ENCODE peak calls at places on chromosomes 16 and 17, in four cellular contexts. N is cardiac fibroblast; U is CD8-positive, alpha-beta T cell; G is lung. L is an unnamed sample.

GRCh38 chr16:83925957-83926725 is 26.9 kb upstream of the OSGIN1 start:
- DNase-seq in N (no peak), G (no peak), U (no peak), L (no peak)

GRCh38 chr17:82787081-82787848 is 35.4 kb downstream of the TBCD start:
- DNase-seq in G (no peak), U (no peak), N (no peak), L (no peak)

GRCh38 chr16:17724242-17724898 is 253.6 kb upstream of the XYLT1 start:
- DNase-seq in G (no peak), U (no peak), N (peak; percentile 2), L (no peak)

GRCh38 chr17:35189291-35189690 is 4.9 kb downstream of the SLC35G3 start:
- DNase-seq in G (no peak), N (peak; percentile 32), U (no peak), L (no peak)

GRCh38 chr16:23317751-23318150 is 15.6 kb downstream of the SCNN1B start:
- DNase-seq in G (no peak), U (no peak), N (no peak), L (no peak)

GRCh38 chr17:72822358-72823023 is 270.0 kb downstream of the SLC39A11 start:
- DNase-seq in N (no peak), U (no peak), G (no peak), L (no peak)

GRCh38 chr16:66539628-66540469 is 10.1 kb downstream of the TK2 start:
- DNase-seq in N (no peak), U (no peak), G (no peak), L (no peak)

GRCh38 chr17:10210151-10210574 is 11.8 kb upstream of the GAS7 start:
- DNase-seq in G (no peak), N (peak; percentile 86), U (no peak), L (no peak)

GRCh38 chr16:13112639-13113038 is 211.2 kb downstream of the SHISA9 start:
- DNase-seq in U (no peak), G (no peak), N (no peak), L (no peak)

GRCh38 chr17:9021985-9022552 is 759 bp downstream of the NTN1 start:
- DNase-seq in G (no peak), N (peak; percentile 26), U (no peak), L (no peak)

GRCh38 chr16:56637814-56638750 is at the start of gene MT1A:
- DNase-seq in N (peak; percentile 62), G (peak; percentile 78), U (no peak), L (no peak)

GRCh38 chr17:19703106-19703775 is 13.1 kb downstream of the SLC47A2 start:
- DNase-seq in N (peak; percentile 16), G (peak; percentile 64), U (no peak), L (no peak)

GRCh38 chr17:30519707-30520106 is 42.5 kb downstream of the GOSR1 start:
- DNase-seq in U (no peak), G (no peak), N (peak; percentile 94), L (no peak)

GRCh38 chr16:25692307-25692706 is 548 bp downstream of the HS3ST4 start:
- DNase-seq in U (no peak), N (no peak), G (no peak), L (no peak)

GRCh38 chr17:15261063-15261817 is 3.9 kb downstream of the PMP22 start:
- DNase-seq in U (no peak), N (peak; percentile 70), G (no peak), L (no peak)

GRCh38 chr17:17416400-17417360 is 60.1 kb upstream of the MED9 start:
- DNase-seq in U (peak; percentile 78), N (peak; percentile 71), G (peak; percentile 64), L (no peak)

GRCh38 chr17:83203472-83204221 is 124.2 kb downstream of the METRNL start:
- DNase-seq in N (no peak), U (peak; percentile 47), G (no peak), L (peak; percentile 93)

GRCh38 chr16:82043680-82044584 is 8.9 kb downstream of the HSD17B2 start:
- DNase-seq in N (peak; percentile 7), G (no peak), U (no peak), L (no peak)

GRCh38 chr17:49035470-49036269 is 38.5 kb downstream of the IGF2BP1 start:
- DNase-seq in G (no peak), U (peak; percentile 54), N (peak; percentile 65), L (no peak)

GRCh38 chr17:11618861-11619566 is 20.7 kb downstream of the DNAH9 start:
- DNase-seq in U (no peak), G (peak; percentile 35), N (no peak), L (no peak)

GRCh38 chr16:10667239-10667638 is 27.5 kb downstream of the TEKT5 start:
- DNase-seq in N (no peak), U (no peak), G (no peak), L (no peak)

GRCh38 chr17:6328279-6328678 is 106.6 kb downstream of the AIPL1 start:
- DNase-seq in U (no peak), N (no peak), G (no peak), L (no peak)

GRCh38 chr16:75102595-75102994 is 14.0 kb downstream of the LDHD start:
- DNase-seq in N (no peak), U (no peak), G (no peak), L (no peak)

GRCh38 chr17:20914658-20915057 is 128.2 kb downstream of the USP22 start:
- DNase-seq in G (no peak), U (no peak), N (no peak), L (no peak)

GRCh38 chr17:61064087-61064951 is 335.3 kb upstream of the TBX2 start:
- DNase-seq in G (no peak), N (no peak), U (no peak), L (no peak)

GRCh38 chr17:50431219-50431618 is 5.2 kb downstream of the ACSF2 start:
- DNase-seq in G (no peak), N (no peak), U (no peak), L (no peak)

GRCh38 chr17:49968380-49969133 is 433 bp upstream of the DLX4 start:
- DNase-seq in N (peak; percentile 79), U (peak; percentile 83), G (peak; percentile 75), L (no peak)

GRCh38 chr16:3484328-3485096 is 10.8 kb downstream of the C16orf90 start:
- DNase-seq in G (no peak), N (no peak), U (no peak), L (peak; percentile 68)

GRCh38 chr17:40542562-40543411 is 22.5 kb downstream of the CCR7 start:
- DNase-seq in U (peak; percentile 50), G (no peak), N (peak; percentile 100), L (peak; percentile 56)

DNA sequence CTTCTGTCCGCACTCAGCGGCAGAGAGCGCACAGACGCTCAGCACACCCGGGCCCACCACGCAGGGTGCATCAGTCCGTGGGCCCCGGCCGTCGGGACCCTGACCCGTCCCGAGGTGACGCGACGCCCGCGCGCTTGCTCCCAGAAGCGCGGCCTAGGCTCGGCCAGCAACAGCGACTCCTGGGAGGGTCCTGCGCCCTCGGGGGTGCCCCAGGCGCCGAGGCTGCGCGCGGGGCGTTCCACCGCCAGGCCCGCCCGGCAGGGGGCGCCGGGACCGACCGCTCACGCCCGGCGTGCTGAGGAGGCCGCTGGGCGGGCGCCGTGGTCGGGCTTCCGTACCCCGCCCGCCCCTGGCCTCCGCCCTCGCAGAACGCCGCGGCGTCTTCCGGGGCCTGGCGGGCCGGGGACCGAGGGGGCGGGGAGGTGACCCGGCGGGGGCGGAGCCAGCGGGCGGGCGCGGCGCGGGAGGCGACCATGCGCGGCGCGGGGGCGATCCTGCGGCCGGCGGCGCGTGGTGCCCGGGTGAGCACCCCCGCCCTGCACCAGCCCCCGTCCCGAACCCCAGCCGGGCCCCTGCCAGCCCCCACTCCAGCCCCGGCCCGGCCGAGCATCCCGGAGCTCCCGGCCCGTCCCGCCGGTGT is at the start of gene CISD3:
- DNase-seq in N (peak; percentile 90), U (peak; percentile 92), G (peak; percentile 82), L (no peak)
- TF ChIP-seq CTCF in N (no peak), U (peak; percentile 61), G (peak; percentile 54), L (peak; percentile 83)

GRCh38 chr16:89529097-89529496 is 20.9 kb downstream of the SPG7 start:
- DNase-seq in G (no peak), N (no peak), U (no peak), L (no peak)

GRCh38 chr16:89530401-89531381 is 22.5 kb downstream of the SPG7 start:
- DNase-seq in U (no peak), G (no peak), N (no peak), L (no peak)

GRCh38 chr16:89522287-89522686 is 14.1 kb downstream of the SPG7 start:
- DNase-seq in U (no peak), G (no peak), N (no peak), L (no peak)

GRCh38 chr16:89523680-89524344 is 15.6 kb downstream of the SPG7 start:
- DNase-seq in N (no peak), U (no peak), G (no peak), L (no peak)

GRCh38 chr16:89525146-89525913 is 17.1 kb downstream of the SPG7 start:
- DNase-seq in U (no peak), N (no peak), G (no peak), L (no peak)
- TF ChIP-seq CTCF in U (no peak), N (no peak), G (no peak), L (no peak)

GRCh38 chr17:63436523-63437110 is 9.5 kb downstream of the CYB561 start:
- DNase-seq in U (no peak), G (no peak), N (peak; percentile 47), L (peak; percentile 79)
- TF ChIP-seq CTCF in U (no peak), G (no peak), N (no peak), L (peak; percentile 40)

GRCh38 chr17:39022961-39023360 is 55.8 kb upstream of the FBXO47 start:
- DNase-seq in G (no peak), U (no peak), N (no peak), L (no peak)

GRCh38 chr17:39028690-39029089 is 61.5 kb upstream of the FBXO47 start:
- DNase-seq in N (no peak), G (no peak), U (no peak), L (no peak)

GRCh38 chr17:39027440-39028035 is 60.3 kb upstream of the FBXO47 start:
- DNase-seq in U (no peak), N (no peak), G (no peak), L (no peak)

DNA sequence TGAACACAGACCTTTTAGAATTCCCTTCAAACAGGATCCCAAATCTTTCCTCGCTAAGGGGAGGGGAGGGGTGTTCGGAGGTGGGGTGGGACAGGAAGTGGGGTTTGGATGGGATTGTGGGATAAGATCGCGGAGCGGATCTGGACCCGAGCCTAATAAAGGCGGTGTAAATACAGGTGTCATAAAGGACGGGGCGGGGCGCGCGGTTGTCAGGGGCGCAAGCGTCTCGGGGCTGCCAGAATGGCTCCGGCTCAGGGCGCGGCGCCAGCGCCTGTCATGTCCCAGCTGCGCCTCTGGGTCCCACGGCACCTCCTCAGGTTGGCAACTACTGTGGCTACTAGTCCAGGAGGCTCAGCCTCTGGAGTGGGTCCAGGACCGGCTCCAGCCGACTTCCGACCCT is 59.8 kb upstream of the FBXO47 start:
- DNase-seq in U (no peak), N (peak; percentile 40), G (peak; percentile 49), L (no peak)
- TF ChIP-seq CTCF in U (no peak), N (no peak), G (no peak), L (no peak)

GRCh38 chr16:79510879-79511278 is 89.7 kb downstream of the MAF start:
- DNase-seq in G (no peak), N (no peak), U (no peak), L (no peak)
- TF ChIP-seq CTCF in G (no peak), N (no peak), U (no peak), L (no peak)

L was measured in chondrocyte.